ENCODE peak calls at places on chromosomes 5 and 9, in ten cellular contexts. One of them, this sample, is unnamed.

GRCh38 chr5:133827830-133828229 is 140.6 kb downstream of the C5orf15 start:
- DNase-seq in GM23338: no peak
- DNase-seq in fibroblast of mammary gland: no peak
- DNase-seq in choroid plexus epithelial cell: no peak
- DNase-seq in astrocyte: no peak
- DNase-seq in left ventricle myocardium inferior: no peak
- DNase-seq in astrocyte of the spinal cord: no peak
- DNase-seq in endodermal cell: no peak
- DNase-seq in hepatocyte: no peak
- DNase-seq in AG09319: no peak
- DNase-seq in this sample: no peak

GRCh38 chr9:13942695-13943094 is 371.2 kb downstream of the NFIB start:
- DNase-seq in GM23338: no peak
- DNase-seq in fibroblast of mammary gland: peak
- DNase-seq in choroid plexus epithelial cell: peak
- DNase-seq in astrocyte: peak
- DNase-seq in left ventricle myocardium inferior: no peak
- DNase-seq in astrocyte of the spinal cord: peak
- DNase-seq in endodermal cell: no peak
- DNase-seq in hepatocyte: peak
- DNase-seq in AG09319: peak
- DNase-seq in this sample: peak

GRCh38 chr5:39578887-39579497 is 154.2 kb upstream of the DAB2 start:
- DNase-seq in GM23338: peak
- DNase-seq in fibroblast of mammary gland: peak
- DNase-seq in choroid plexus epithelial cell: peak
- DNase-seq in astrocyte: peak
- DNase-seq in left ventricle myocardium inferior: no peak
- DNase-seq in astrocyte of the spinal cord: peak
- DNase-seq in endodermal cell: no peak
- DNase-seq in hepatocyte: peak
- DNase-seq in AG09319: peak
- DNase-seq in this sample: peak

GRCh38 chr9:128091571-128091970 is 23.5 kb downstream of the SLC25A25 start:
- DNase-seq in GM23338: no peak
- DNase-seq in fibroblast of mammary gland: no peak
- DNase-seq in choroid plexus epithelial cell: no peak
- DNase-seq in astrocyte: no peak
- DNase-seq in left ventricle myocardium inferior: no peak
- DNase-seq in astrocyte of the spinal cord: no peak
- DNase-seq in endodermal cell: no peak
- DNase-seq in hepatocyte: no peak
- DNase-seq in AG09319: no peak
- DNase-seq in this sample: no peak

GRCh38 chr9:2418619-2419018 is 203.0 kb upstream of the VLDLR start:
- DNase-seq in GM23338: peak
- DNase-seq in fibroblast of mammary gland: peak
- DNase-seq in choroid plexus epithelial cell: peak
- DNase-seq in astrocyte: peak
- DNase-seq in left ventricle myocardium inferior: no peak
- DNase-seq in astrocyte of the spinal cord: peak
- DNase-seq in endodermal cell: peak
- DNase-seq in hepatocyte: no peak
- DNase-seq in AG09319: no peak
- DNase-seq in this sample: peak

GRCh38 chr9:32584784-32585183 is 11.8 kb upstream of the NDUFB6 start:
- DNase-seq in GM23338: no peak
- DNase-seq in fibroblast of mammary gland: no peak
- DNase-seq in choroid plexus epithelial cell: peak
- DNase-seq in astrocyte: peak
- DNase-seq in left ventricle myocardium inferior: no peak
- DNase-seq in astrocyte of the spinal cord: no peak
- DNase-seq in endodermal cell: no peak
- DNase-seq in hepatocyte: no peak
- DNase-seq in AG09319: no peak
- DNase-seq in this sample: no peak

GRCh38 chr5:33049298-33049697 is 338.2 kb downstream of the NPR3 start:
- DNase-seq in GM23338: no peak
- DNase-seq in fibroblast of mammary gland: peak
- DNase-seq in choroid plexus epithelial cell: no peak
- DNase-seq in astrocyte: no peak
- DNase-seq in left ventricle myocardium inferior: no peak
- DNase-seq in astrocyte of the spinal cord: no peak
- DNase-seq in endodermal cell: no peak
- DNase-seq in hepatocyte: no peak
- DNase-seq in AG09319: no peak
- DNase-seq in this sample: no peak

GRCh38 chr5:2895196-2895595 is 143.7 kb upstream of the IRX2 start:
- DNase-seq in GM23338: no peak
- DNase-seq in fibroblast of mammary gland: no peak
- DNase-seq in choroid plexus epithelial cell: no peak
- DNase-seq in astrocyte: no peak
- DNase-seq in left ventricle myocardium inferior: no peak
- DNase-seq in astrocyte of the spinal cord: no peak
- DNase-seq in endodermal cell: peak
- DNase-seq in hepatocyte: no peak
- DNase-seq in AG09319: no peak
- DNase-seq in this sample: no peak

GRCh38 chr9:105193560-105193959 is 50.9 kb upstream of the SLC44A1 start:
- DNase-seq in GM23338: no peak
- DNase-seq in fibroblast of mammary gland: no peak
- DNase-seq in choroid plexus epithelial cell: no peak
- DNase-seq in astrocyte: no peak
- DNase-seq in left ventricle myocardium inferior: no peak
- DNase-seq in astrocyte of the spinal cord: no peak
- DNase-seq in endodermal cell: no peak
- DNase-seq in hepatocyte: no peak
- DNase-seq in AG09319: no peak
- DNase-seq in this sample: no peak

GRCh38 chr9:105194234-105194633 is 50.2 kb upstream of the SLC44A1 start:
- DNase-seq in GM23338: no peak
- DNase-seq in fibroblast of mammary gland: no peak
- DNase-seq in choroid plexus epithelial cell: no peak
- DNase-seq in astrocyte: no peak
- DNase-seq in left ventricle myocardium inferior: no peak
- DNase-seq in astrocyte of the spinal cord: no peak
- DNase-seq in endodermal cell: no peak
- DNase-seq in hepatocyte: no peak
- DNase-seq in AG09319: no peak
- DNase-seq in this sample: peak

GRCh38 chr9:105191508-105192118 is 52.8 kb upstream of the SLC44A1 start:
- DNase-seq in GM23338: no peak
- DNase-seq in fibroblast of mammary gland: peak
- DNase-seq in choroid plexus epithelial cell: peak
- DNase-seq in astrocyte: peak
- DNase-seq in left ventricle myocardium inferior: no peak
- DNase-seq in astrocyte of the spinal cord: peak
- DNase-seq in endodermal cell: no peak
- DNase-seq in hepatocyte: no peak
- DNase-seq in AG09319: no peak
- DNase-seq in this sample: peak

GRCh38 chr9:105187781-105188180 is 56.7 kb upstream of the SLC44A1 start:
- DNase-seq in GM23338: no peak
- DNase-seq in fibroblast of mammary gland: peak
- DNase-seq in choroid plexus epithelial cell: peak
- DNase-seq in astrocyte: peak
- DNase-seq in left ventricle myocardium inferior: no peak
- DNase-seq in astrocyte of the spinal cord: peak
- DNase-seq in endodermal cell: no peak
- DNase-seq in hepatocyte: no peak
- DNase-seq in AG09319: peak
- DNase-seq in this sample: peak

GRCh38 chr9:105188746-105189145 is 55.7 kb upstream of the SLC44A1 start:
- DNase-seq in GM23338: no peak
- DNase-seq in fibroblast of mammary gland: no peak
- DNase-seq in choroid plexus epithelial cell: peak
- DNase-seq in astrocyte: no peak
- DNase-seq in left ventricle myocardium inferior: no peak
- DNase-seq in astrocyte of the spinal cord: no peak
- DNase-seq in endodermal cell: no peak
- DNase-seq in hepatocyte: no peak
- DNase-seq in AG09319: no peak
- DNase-seq in this sample: no peak
- TF ChIP-seq CTCF in GM23338: peak
- TF ChIP-seq CTCF in fibroblast of mammary gland: no peak
- TF ChIP-seq CTCF in choroid plexus epithelial cell: no peak
- TF ChIP-seq CTCF in astrocyte: no peak
- TF ChIP-seq CTCF in left ventricle myocardium inferior: peak
- TF ChIP-seq CTCF in astrocyte of the spinal cord: no peak
- TF ChIP-seq CTCF in endodermal cell: no peak
- TF ChIP-seq CTCF in hepatocyte: no peak
- TF ChIP-seq CTCF in AG09319: no peak
- TF ChIP-seq CTCF in this sample: no peak

GRCh38 chr5:154540600-154540999 is 62.6 kb upstream of the HAND1 start:
- DNase-seq in GM23338: no peak
- DNase-seq in fibroblast of mammary gland: no peak
- DNase-seq in choroid plexus epithelial cell: no peak
- DNase-seq in astrocyte: no peak
- DNase-seq in left ventricle myocardium inferior: no peak
- DNase-seq in astrocyte of the spinal cord: no peak
- DNase-seq in endodermal cell: no peak
- DNase-seq in hepatocyte: no peak
- DNase-seq in AG09319: no peak
- DNase-seq in this sample: no peak

GRCh38 chr5:154542581-154542980 is 64.6 kb upstream of the HAND1 start:
- DNase-seq in GM23338: no peak
- DNase-seq in fibroblast of mammary gland: peak
- DNase-seq in choroid plexus epithelial cell: no peak
- DNase-seq in astrocyte: no peak
- DNase-seq in left ventricle myocardium inferior: no peak
- DNase-seq in astrocyte of the spinal cord: no peak
- DNase-seq in endodermal cell: no peak
- DNase-seq in hepatocyte: no peak
- DNase-seq in AG09319: no peak
- DNase-seq in this sample: no peak

GRCh38 chr5:154543380-154543779 is 65.4 kb upstream of the HAND1 start:
- DNase-seq in GM23338: no peak
- DNase-seq in fibroblast of mammary gland: peak
- DNase-seq in choroid plexus epithelial cell: peak
- DNase-seq in astrocyte: peak
- DNase-seq in left ventricle myocardium inferior: no peak
- DNase-seq in astrocyte of the spinal cord: peak
- DNase-seq in endodermal cell: no peak
- DNase-seq in hepatocyte: no peak
- DNase-seq in AG09319: no peak
- DNase-seq in this sample: peak

GRCh38 chr5:154542000-154542399 is 64.0 kb upstream of the HAND1 start:
- DNase-seq in GM23338: no peak
- DNase-seq in fibroblast of mammary gland: no peak
- DNase-seq in choroid plexus epithelial cell: no peak
- DNase-seq in astrocyte: no peak
- DNase-seq in left ventricle myocardium inferior: no peak
- DNase-seq in astrocyte of the spinal cord: no peak
- DNase-seq in endodermal cell: no peak
- DNase-seq in hepatocyte: no peak
- DNase-seq in AG09319: no peak
- DNase-seq in this sample: no peak

GRCh38 chr5:154541553-154541952 is 63.5 kb upstream of the HAND1 start:
- DNase-seq in GM23338: peak
- DNase-seq in fibroblast of mammary gland: no peak
- DNase-seq in choroid plexus epithelial cell: no peak
- DNase-seq in astrocyte: no peak
- DNase-seq in left ventricle myocardium inferior: no peak
- DNase-seq in astrocyte of the spinal cord: no peak
- DNase-seq in endodermal cell: peak
- DNase-seq in hepatocyte: peak
- DNase-seq in AG09319: no peak
- DNase-seq in this sample: peak
- TF ChIP-seq CTCF in GM23338: peak
- TF ChIP-seq CTCF in fibroblast of mammary gland: no peak
- TF ChIP-seq CTCF in choroid plexus epithelial cell: no peak
- TF ChIP-seq CTCF in astrocyte: no peak
- TF ChIP-seq CTCF in left ventricle myocardium inferior: no peak
- TF ChIP-seq CTCF in astrocyte of the spinal cord: no peak
- TF ChIP-seq CTCF in endodermal cell: peak
- TF ChIP-seq CTCF in hepatocyte: no peak
- TF ChIP-seq CTCF in AG09319: no peak
- TF ChIP-seq CTCF in this sample: no peak

DNA sequence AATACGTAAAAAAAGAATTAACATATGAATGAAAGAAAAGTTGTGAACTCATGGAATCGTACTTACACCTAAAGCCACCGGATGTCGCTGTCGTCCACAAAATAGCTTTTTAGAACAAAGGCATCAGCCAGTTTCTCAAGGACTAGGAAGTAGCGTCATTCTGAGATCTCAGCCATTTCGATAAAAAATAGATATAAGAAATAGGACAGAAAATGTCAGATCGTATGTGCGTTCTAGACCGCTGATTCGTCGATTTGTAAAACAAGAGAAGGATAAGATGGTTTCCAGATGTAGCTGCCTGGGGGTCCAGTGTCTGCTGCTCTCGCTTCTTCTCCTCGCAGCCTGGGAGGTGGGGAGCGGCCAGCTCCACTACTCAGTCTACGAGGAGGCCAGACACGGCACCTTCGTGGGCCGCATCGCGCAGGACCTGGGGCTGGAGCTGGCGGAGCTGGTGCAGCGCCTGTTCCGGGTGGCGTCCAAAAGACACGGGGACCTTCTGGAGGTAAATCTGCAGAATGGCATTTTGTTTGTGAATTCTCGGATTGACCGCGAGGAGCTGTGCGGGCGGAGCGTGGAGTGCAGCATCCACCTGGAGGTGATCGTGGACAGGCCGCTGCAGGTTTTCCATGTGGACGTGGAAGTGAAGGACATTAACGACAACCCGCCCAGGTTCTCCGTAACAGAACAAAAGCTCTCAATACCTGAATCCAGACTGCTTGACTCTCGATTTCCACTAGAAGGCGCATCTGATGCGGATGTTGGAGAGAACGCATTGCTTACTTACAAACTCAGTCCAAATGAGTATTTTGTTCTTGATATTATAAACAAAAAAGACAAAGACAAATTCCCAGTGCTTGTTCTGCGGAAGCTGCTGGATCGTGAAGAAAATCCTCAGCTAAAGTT is at the start of gene PCDHA10:
- DNase-seq in GM23338: peak
- DNase-seq in fibroblast of mammary gland: peak
- DNase-seq in choroid plexus epithelial cell: no peak
- DNase-seq in astrocyte: no peak
- DNase-seq in left ventricle myocardium inferior: no peak
- DNase-seq in astrocyte of the spinal cord: peak
- DNase-seq in endodermal cell: peak
- DNase-seq in hepatocyte: peak
- DNase-seq in AG09319: no peak
- DNase-seq in this sample: peak
- TF ChIP-seq CTCF in GM23338: peak
- TF ChIP-seq CTCF in fibroblast of mammary gland: peak
- TF ChIP-seq CTCF in choroid plexus epithelial cell: no peak
- TF ChIP-seq CTCF in astrocyte: no peak
- TF ChIP-seq CTCF in left ventricle myocardium inferior: peak
- TF ChIP-seq CTCF in astrocyte of the spinal cord: no peak
- TF ChIP-seq CTCF in endodermal cell: peak
- TF ChIP-seq CTCF in hepatocyte: peak
- TF ChIP-seq CTCF in AG09319: no peak
- TF ChIP-seq CTCF in this sample: peak

DNA sequence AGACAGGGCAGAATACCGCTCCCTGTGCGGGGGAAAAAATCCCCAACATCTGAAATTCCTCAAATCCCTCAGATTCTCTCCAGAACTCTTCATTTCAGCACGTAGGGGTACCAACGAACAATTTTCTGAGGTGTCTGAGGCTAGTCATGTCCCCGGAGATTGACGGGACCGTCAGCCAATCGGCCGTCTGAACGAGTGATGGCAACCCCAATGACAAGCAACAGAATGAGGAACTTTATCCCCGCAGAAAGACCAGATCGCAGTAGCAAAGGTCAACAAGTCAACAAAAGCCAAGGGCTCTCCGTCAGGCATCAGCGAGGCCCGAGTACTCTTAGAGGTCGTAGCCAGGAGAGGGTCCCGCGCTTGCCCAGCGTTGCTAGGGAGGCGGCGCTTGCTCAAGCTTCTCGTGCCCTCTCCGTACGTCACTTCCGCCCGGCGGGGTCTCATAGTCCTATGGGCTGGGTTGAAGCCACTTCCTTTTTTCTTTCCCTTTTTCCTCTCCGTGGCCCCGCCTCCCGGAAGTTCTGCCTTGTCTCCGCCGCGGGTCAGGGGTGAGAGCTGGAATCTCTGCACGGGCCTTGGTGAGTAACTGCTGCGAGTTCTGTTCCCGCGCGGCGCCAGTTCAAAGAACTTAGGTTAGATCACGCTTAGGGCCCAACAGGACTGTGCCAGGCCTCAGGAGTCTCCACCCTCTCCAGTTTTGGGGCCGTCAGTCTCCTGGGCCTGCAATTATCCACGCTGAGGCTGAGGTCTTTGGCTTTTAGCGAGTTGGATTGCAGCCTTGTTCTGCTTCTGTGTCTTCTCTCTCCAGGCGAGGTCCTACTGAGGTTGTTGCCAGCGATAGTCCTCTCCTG is at the start of gene RNF20:
- DNase-seq in GM23338: peak
- DNase-seq in fibroblast of mammary gland: peak
- DNase-seq in choroid plexus epithelial cell: peak
- DNase-seq in astrocyte: peak
- DNase-seq in left ventricle myocardium inferior: peak
- DNase-seq in astrocyte of the spinal cord: peak
- DNase-seq in endodermal cell: peak
- DNase-seq in hepatocyte: peak
- DNase-seq in AG09319: peak
- DNase-seq in this sample: peak
- TF ChIP-seq CTCF in GM23338: no peak
- TF ChIP-seq CTCF in fibroblast of mammary gland: no peak
- TF ChIP-seq CTCF in choroid plexus epithelial cell: no peak
- TF ChIP-seq CTCF in astrocyte: no peak
- TF ChIP-seq CTCF in left ventricle myocardium inferior: no peak
- TF ChIP-seq CTCF in astrocyte of the spinal cord: no peak
- TF ChIP-seq CTCF in endodermal cell: no peak
- TF ChIP-seq CTCF in hepatocyte: no peak
- TF ChIP-seq CTCF in AG09319: no peak
- TF ChIP-seq CTCF in this sample: no peak